ENCODE peak calls at places on chromosomes 7 and 10, in five cellular contexts. L is aorta, F is suprapubic skin, C is tibial artery, P is IMR-90. X is an unnamed sample.

GRCh38 chr7:149489391-149490024 is 8.1 kb downstream of the ZNF746 start:
- DNase-seq in L (no peak), F (no peak), C (no peak), P (no peak), X (peak; percentile 67)

GRCh38 chr10:121292396-121292795 is 305.8 kb downstream of the FGFR2 start:
- DNase-seq in L (no peak), F (no peak), C (no peak), P (no peak), X (no peak)

GRCh38 chr10:115857856-115858255 is 415.1 kb downstream of the GFRA1 start:
- DNase-seq in L (no peak), F (no peak), C (no peak), P (no peak), X (no peak)

GRCh38 chr7:153193144-153193595 is 433.6 kb downstream of the ACTR3B start:
- DNase-seq in L (no peak), F (no peak), C (no peak), P (no peak), X (peak; percentile 83)

GRCh38 chr7:82904871-82905270 is 257.8 kb downstream of the PCLO start:
- DNase-seq in L (no peak), F (no peak), C (no peak), P (no peak), X (no peak)

GRCh38 chr10:101012525-101013364 is 13.1 kb downstream of the LZTS2 start:
- DNase-seq in L (peak; percentile 96), F (peak; percentile 94), C (peak; percentile 92), P (peak; percentile 95), X (peak; percentile 88)

GRCh38 chr10:11210211-11210922 is 192.7 kb downstream of the CELF2 start:
- DNase-seq in L (no peak), F (no peak), C (no peak), P (no peak), X (peak; percentile 70)

GRCh38 chr7:12031638-12032037 is 179.5 kb upstream of the TMEM106B start:
- DNase-seq in L (no peak), F (no peak), C (no peak), P (peak; percentile 64), X (no peak)

GRCh38 chr7:50409856-50410468 is 40.2 kb downstream of the FIGNL1 start:
- DNase-seq in L (no peak), F (no peak), C (no peak), P (no peak), X (no peak)

GRCh38 chr10:19929466-19930140 is 113.4 kb downstream of the PLXDC2 start:
- DNase-seq in L (no peak), F (no peak), C (no peak), P (peak; percentile 77), X (no peak)

GRCh38 chr10:9066152-9066551 is 1011.7 kb downstream of the GATA3 start:
- DNase-seq in L (no peak), F (no peak), C (no peak), P (no peak), X (no peak)

GRCh38 chr7:105647591-105647990 is 66.3 kb upstream of the EFCAB10 start:
- DNase-seq in L (no peak), F (no peak), C (no peak), P (no peak), X (no peak)

GRCh38 chr10:132742167-132742836 is 43.6 kb downstream of the NKX6-2 start:
- DNase-seq in L (no peak), F (no peak), C (no peak), P (no peak), X (no peak)

GRCh38 chr10:45463244-45464116 is 89.5 kb downstream of the ALOX5 start:
- DNase-seq in L (no peak), F (no peak), C (no peak), P (peak; percentile 8), X (peak; percentile 86)

GRCh38 chr7:47375590-47375989 is 206.3 kb downstream of the TNS3 start:
- DNase-seq in L (no peak), F (no peak), C (peak; percentile 62), P (peak; percentile 26), X (no peak)

GRCh38 chr7:37732880-37733279 is 49.3 kb downstream of the GPR141 start:
- DNase-seq in L (no peak), F (no peak), C (no peak), P (no peak), X (no peak)

GRCh38 chr7:30206466-30206865 is 71.7 kb downstream of the MTURN start:
- DNase-seq in L (no peak), F (no peak), C (no peak), P (peak; percentile 13), X (no peak)

GRCh38 chr7:135620980-135621850 is 41.1 kb upstream of the STMP1 start:
- DNase-seq in L (no peak), F (no peak), C (no peak), P (peak; percentile 91), X (no peak)

GRCh38 chr10:30825022-30825421 is 195.5 kb upstream of the LYZL2 start:
- DNase-seq in L (no peak), F (no peak), C (peak; percentile 33), P (no peak), X (no peak)

GRCh38 chr10:1410469-1411395 is 326.6 kb downstream of the ADARB2 start:
- DNase-seq in L (no peak), F (no peak), C (peak; percentile 24), P (no peak), X (no peak)

GRCh38 chr7:65448824-65449504 is 75.3 kb downstream of the ZNF92 start:
- DNase-seq in L (no peak), F (no peak), C (no peak), P (peak; percentile 72), X (no peak)

GRCh38 chr10:29955308-29955935 is 104.0 kb downstream of the JCAD start:
- DNase-seq in L (no peak), F (no peak), C (no peak), P (peak; percentile 51), X (no peak)

GRCh38 chr10:99435986-99436633 is 5.7 kb upstream of the GOT1 start:
- DNase-seq in L (no peak), F (no peak), C (no peak), P (peak; percentile 59), X (no peak)

GRCh38 chr10:68212721-68213352 is 19.1 kb downstream of the ATOH7 start:
- DNase-seq in L (no peak), F (no peak), C (no peak), P (peak; percentile 67), X (no peak)

GRCh38 chr10:52314007-52314821 is at the start of gene DKK1:
- DNase-seq in L (peak; percentile 87), F (peak; percentile 86), C (peak; percentile 72), P (peak; percentile 76), X (peak; percentile 60)

GRCh38 chr7:106418094-106418493 is 133.3 kb upstream of the NAMPT start:
- DNase-seq in L (no peak), F (no peak), C (no peak), P (peak; percentile 14), X (no peak)

GRCh38 chr10:6737080-6737641 is 157.1 kb upstream of the PRKCQ start:
- DNase-seq in L (no peak), F (no peak), C (no peak), P (peak; percentile 62), X (no peak)

GRCh38 chr7:69603937-69604494 is 5.7 kb downstream of the AUTS2 start:
- DNase-seq in L (no peak), F (no peak), C (no peak), P (no peak), X (no peak)

GRCh38 chr7:136074840-136075239 is 97.7 kb upstream of the MTPN start:
- DNase-seq in L (no peak), F (no peak), C (no peak), P (no peak), X (no peak)

GRCh38 chr10:100364735-100365391 is 17.8 kb downstream of the SCD start:
- DNase-seq in L (no peak), F (peak; percentile 82), C (peak; percentile 86), P (peak; percentile 60), X (peak; percentile 85)

GRCh38 chr7:983182-984071 is 446 bp downstream of the CYP2W1 start:
- DNase-seq in L (no peak), F (no peak), C (no peak), P (no peak), X (peak; percentile 71)

GRCh38 chr10:65708057-65708456 is 1217.8 kb upstream of the LRRTM3 start:
- DNase-seq in L (no peak), F (no peak), C (no peak), P (no peak), X (no peak)

GRCh38 chr10:78969719-78970118 is 99.0 kb upstream of the ZMIZ1 start:
- DNase-seq in L (no peak), F (no peak), C (no peak), P (no peak), X (no peak)

GRCh38 chr7:17946591-17946990 is 6.3 kb upstream of the SNX13 start:
- DNase-seq in L (no peak), F (no peak), C (no peak), P (no peak), X (no peak)

GRCh38 chr10:118238573-118239240 is 103.4 kb downstream of the FAM204A start:
- DNase-seq in L (no peak), F (no peak), C (no peak), P (peak; percentile 8), X (no peak)

GRCh38 chr7:81186691-81187090 is 267.8 kb upstream of the SEMA3C start:
- DNase-seq in L (no peak), F (no peak), C (no peak), P (peak; percentile 24), X (no peak)

GRCh38 chr10:112407696-112408095 is 33.8 kb downstream of the ACSL5 start:
- DNase-seq in L (no peak), F (no peak), C (no peak), P (no peak), X (no peak)

GRCh38 chr7:134212576-134213546 is 85.7 kb downstream of the LRGUK start:
- DNase-seq in L (no peak), F (no peak), C (peak; percentile 60), P (peak; percentile 77), X (peak; percentile 66)
- H3K36me3 ChIP-seq in L (no peaks in the 10 kb centered on the region), F (no peaks in the 10 kb centered on the region), C (no peaks in the 10 kb centered on the region), P (no peaks in the 10 kb centered on the region), X (no peaks in the 10 kb centered on the region)

GRCh38 chr10:102762401-102763015 is 18.8 kb downstream of the WBP1L start:
- DNase-seq in L (no peak), F (no peak), C (no peak), P (no peak), X (no peak)
- H3K4me1 ChIP-seq in L (no peaks in the 10 kb centered on the region), F (peaks cover 53% of the 10 kb centered on the region), C (peaks cover 97% of the 10 kb centered on the region), P (peaks cover 12% of the 10 kb centered on the region), X (peaks cover 33% of the 10 kb centered on the region)

DNA sequence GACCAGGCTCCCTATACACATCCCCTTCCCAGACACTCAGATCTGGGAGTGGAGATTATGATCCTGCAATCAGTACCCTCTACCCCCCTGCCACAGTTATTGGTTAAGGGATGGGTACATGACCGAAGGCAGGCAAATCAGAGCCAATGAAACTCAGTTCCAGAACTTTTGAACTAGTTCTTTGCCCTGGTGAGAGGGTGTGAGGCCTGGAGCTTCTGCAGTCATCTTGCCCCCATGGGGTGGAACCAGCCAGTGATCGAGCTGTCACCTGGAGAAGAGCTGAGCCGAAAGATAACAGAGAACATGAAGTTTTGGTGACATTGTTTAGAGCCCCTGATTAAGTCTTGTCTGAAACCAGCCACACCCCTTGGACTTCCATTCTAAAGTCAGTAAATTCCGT is 88.2 kb upstream of the DUSP5 start:
- DNase-seq in L (no peak), F (no peak), C (no peak), P (no peak), X (no peak)
- H3K4me3 ChIP-seq in L (no peak overlapping the region), F (no peak overlapping the region), C (no peak overlapping the region), P (no peak overlapping the region), X (no peak overlapping the region)

DNA sequence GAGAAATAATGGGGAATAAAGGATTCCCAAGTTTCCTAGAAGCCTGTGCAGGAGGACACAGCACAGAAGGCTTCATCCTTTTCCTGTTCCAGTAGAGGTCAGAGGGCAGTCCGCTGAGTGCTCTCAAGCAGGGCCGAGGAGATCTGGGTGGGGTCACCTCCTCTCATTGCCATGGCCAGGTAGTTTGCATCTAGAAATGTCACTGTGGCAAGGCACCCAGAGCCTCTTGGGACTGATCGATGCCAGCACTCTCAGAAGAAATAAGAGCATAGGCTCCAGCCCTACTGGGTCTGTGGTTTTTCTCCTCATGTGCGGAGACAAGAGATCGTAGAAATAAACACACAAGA is 7.9 kb downstream of the NUB1 start:
- DNase-seq in L (no peak), F (no peak), C (no peak), P (no peak), X (no peak)
- H3K36me3 ChIP-seq in L (peaks cover 7% of the 10 kb centered on the region), F (peaks cover 61% of the 10 kb centered on the region), C (peaks cover 80% of the 10 kb centered on the region), P (peaks cover 46% of the 10 kb centered on the region), X (peaks cover 70% of the 10 kb centered on the region)